ENCODE peak calls at places on chromosomes 2 and 18, in four cellular contexts. I is adrenal gland, Z is breast epithelium, F is tibial nerve. G is an unnamed sample.

GRCh38 chr2:68862889-68863288 is 8.3 kb downstream of the BMP10 start:
- DNase-seq in I (no peak), Z (no peak), F (no peak), G (no peak)

GRCh38 chr2:127410871-127411396 is 7.3 kb upstream of the PROC start:
- DNase-seq in Z (no peak), I (peak; percentile 78), F (no peak), G (no peak)

GRCh38 chr18:57437433-57437781 is 2.2 kb downstream of the ONECUT2 start:
- DNase-seq in F (no peak), Z (no peak), I (no peak), G (no peak)

GRCh38 chr2:105409717-105410116 is 10.9 kb upstream of the FHL2 start:
- DNase-seq in Z (peak; percentile 63), I (peak; percentile 68), F (peak; percentile 32), G (peak; percentile 80)

GRCh38 chr2:115162454-115163293 is 720.2 kb downstream of the DPP10 start:
- DNase-seq in I (peak; percentile 32), Z (no peak), F (no peak), G (no peak)

GRCh38 chr2:23465138-23465537 is 80.2 kb downstream of the KLHL29 start:
- DNase-seq in I (no peak), F (no peak), Z (no peak), G (no peak)

GRCh38 chr2:237923507-237924163 is 43.2 kb upstream of the UBE2F start:
- DNase-seq in I (peak; percentile 81), F (peak; percentile 43), Z (no peak), G (peak; percentile 74)

GRCh38 chr2:229713371-229714079 is 830 bp downstream of the DNER start:
- DNase-seq in F (no peak), I (peak; percentile 81), Z (no peak), G (no peak)

GRCh38 chr2:28552045-28552823 is 56.4 kb downstream of the PLB1 start:
- DNase-seq in I (peak; percentile 45), F (no peak), Z (no peak), G (peak; percentile 13)

GRCh38 chr18:74146756-74147155 is 878 bp downstream of the FBXO15 start:
- DNase-seq in I (no peak), Z (no peak), F (no peak), G (no peak)

GRCh38 chr2:112310906-112311305 is 35.5 kb downstream of the ZC3H6 start:
- DNase-seq in I (no peak), F (no peak), Z (no peak), G (no peak)

GRCh38 chr2:148533685-148534084 is 110.9 kb upstream of the EPC2 start:
- DNase-seq in I (no peak), F (no peak), Z (no peak), G (peak; percentile 20)

GRCh38 chr2:162465430-162465829 is 121.5 kb downstream of the GCA start:
- DNase-seq in I (no peak), F (no peak), Z (no peak), G (no peak)

GRCh38 chr2:10978112-10978670 is 66.5 kb downstream of the KCNF1 start:
- DNase-seq in I (no peak), F (no peak), Z (no peak), G (peak; percentile 54)

GRCh38 chr2:199973703-199974102 is 18.3 kb downstream of the MAIP1 start:
- DNase-seq in F (no peak), I (no peak), Z (no peak), G (no peak)

GRCh38 chr2:165248238-165248637 is 9.0 kb downstream of the SCN2A start:
- DNase-seq in Z (no peak), F (no peak), I (no peak), G (no peak)

GRCh38 chr2:61016392-61017002 is 1.0 kb upstream of the PEX13 start:
- DNase-seq in Z (no peak), I (no peak), F (no peak), G (no peak)

GRCh38 chr2:232761301-232761907 is 15.0 kb downstream of the KCNJ13 start:
- DNase-seq in F (no peak), Z (no peak), I (peak; percentile 14), G (no peak)

GRCh38 chr2:237144516-237144915 is 58.8 kb downstream of the COPS8 start:
- DNase-seq in Z (no peak), F (no peak), I (no peak), G (no peak)

GRCh38 chr2:73870084-73870483 is 22.7 kb upstream of the ACTG2 start:
- DNase-seq in Z (no peak), I (peak; percentile 31), F (peak; percentile 40), G (no peak)

GRCh38 chr18:5582054-5582453 is 38.3 kb upstream of the EPB41L3 start:
- DNase-seq in F (no peak), I (no peak), Z (no peak), G (no peak)

GRCh38 chr2:60529111-60529510 is 24.3 kb downstream of the BCL11A start:
- DNase-seq in I (no peak), F (no peak), Z (no peak), G (no peak)

GRCh38 chr18:31424383-31424988 is 23.1 kb upstream of the DSG3 start:
- DNase-seq in Z (no peak), F (no peak), I (peak; percentile 11), G (no peak)

GRCh38 chr18:50644146-50644545 is 84.3 kb downstream of the MAPK4 start:
- DNase-seq in F (no peak), Z (no peak), I (no peak), G (no peak)

GRCh38 chr2:18516112-18516511 is 44.3 kb downstream of the RDH14 start:
- DNase-seq in Z (no peak), I (no peak), F (no peak), G (no peak)

GRCh38 chr2:16664052-16664731 is 1.4 kb downstream of the CYRIA start:
- DNase-seq in Z (no peak), I (peak; percentile 73), F (no peak), G (peak; percentile 40)

GRCh38 chr18:35240664-35241522 is at the start of gene ZNF397:
- DNase-seq in F (peak; percentile 97), I (peak; percentile 99), Z (peak; percentile 98), G (peak; percentile 97)

GRCh38 chr2:155356250-155356649 is 657.8 kb downstream of the KCNJ3 start:
- DNase-seq in Z (no peak), I (no peak), F (no peak), G (no peak)

GRCh38 chr2:121017411-121017810 is 267.6 kb downstream of the TFCP2L1 start:
- DNase-seq in F (no peak), Z (no peak), I (no peak), G (peak; percentile 63)

GRCh38 chr2:65265090-65266045 is 37.7 kb downstream of the ACTR2 start:
- DNase-seq in F (no peak), Z (no peak), I (peak; percentile 55), G (peak; percentile 24)
- TF ChIP-seq POLR2A in F (no peak), Z (no peak), I (no peak), G (no peak)

DNA sequence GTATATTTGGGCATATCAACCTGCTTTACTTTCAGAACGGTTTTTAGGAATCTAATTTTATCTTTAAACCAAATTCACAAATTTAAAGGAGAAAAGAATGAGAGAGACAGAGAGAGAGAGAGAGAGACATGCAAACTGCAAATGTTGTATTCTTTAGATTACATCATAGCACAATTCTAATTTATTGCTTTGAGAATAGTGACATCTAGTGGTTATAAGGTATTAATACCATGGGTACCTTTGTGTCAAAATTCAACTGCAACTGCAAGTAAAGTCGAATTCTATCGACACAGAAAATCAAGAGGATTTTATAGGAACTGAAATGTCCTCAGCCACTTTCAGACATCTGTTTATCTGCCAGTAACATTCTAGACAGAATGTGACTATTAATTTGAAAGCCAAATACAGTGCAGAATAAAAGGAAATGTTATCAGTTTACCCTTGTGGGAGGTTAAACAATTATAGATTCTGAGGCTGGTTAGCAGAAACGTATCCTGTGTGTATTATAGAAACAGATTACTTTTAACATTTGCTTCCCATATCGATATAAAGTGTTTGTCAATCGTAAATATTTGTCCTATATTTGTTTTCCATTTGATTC is 529.8 kb upstream of the VRK2 start:
- DNase-seq in F (no peak), I (no peak), Z (no peak), G (no peak)
- TF ChIP-seq CTCF in F (peak; percentile 48), I (peak; percentile 67), Z (peak; percentile 54), G (no peak)

GRCh38 chr18:12391487-12392136 is 14.6 kb upstream of the AFG3L2 start:
- DNase-seq in I (peak; percentile 77), F (no peak), Z (no peak), G (peak; percentile 88)
- TF ChIP-seq POLR2A in I (no peak), F (peak; percentile 10), Z (no peak), G (no peak)

DNA sequence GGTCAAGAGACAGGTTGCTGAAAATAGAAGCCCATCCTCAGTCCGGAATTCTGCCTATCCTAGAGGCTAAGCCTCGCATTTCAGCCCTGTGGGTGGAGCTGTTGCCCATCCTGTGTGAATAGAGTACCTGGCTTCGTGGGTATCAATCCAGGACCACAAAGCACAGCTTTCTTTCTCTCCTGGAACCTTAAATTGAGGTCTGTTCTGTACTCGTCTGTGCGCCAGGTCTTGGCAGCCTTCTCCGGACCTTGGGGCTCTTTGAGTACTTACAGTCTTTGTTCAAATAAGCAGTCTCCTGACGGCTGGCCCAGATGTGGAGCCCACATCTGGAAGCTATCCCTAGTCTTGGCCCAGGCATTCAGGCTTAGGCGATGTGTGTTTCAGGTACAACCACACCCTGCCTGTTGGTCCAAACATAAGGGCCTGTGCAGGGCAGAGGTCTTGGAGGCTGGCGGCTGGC is 294.3 kb downstream of the BCL2 start:
- DNase-seq in I (no peak), Z (peak; percentile 61), F (no peak), G (no peak)
- TF ChIP-seq CTCF in I (peak; percentile 10), Z (peak; percentile 54), F (peak; percentile 16), G (no peak)

GRCh38 chr2:64644240-64645013 is 9.3 kb downstream of the SERTAD2 start:
- DNase-seq in F (peak; percentile 53), I (peak; percentile 79), Z (no peak), G (peak; percentile 83)
- TF ChIP-seq POLR2A in F (peak; percentile 54), I (peak; percentile 78), Z (peak; percentile 75), G (peak; percentile 62)

GRCh38 chr2:46300406-46300832 is 3.2 kb downstream of the EPAS1 start:
- DNase-seq in Z (no peak), I (no peak), F (no peak), G (no peak)

GRCh38 chr2:46298272-46298521 is 990 bp downstream of the EPAS1 start:
- DNase-seq in Z (no peak), I (no peak), F (no peak), G (peak; percentile 88)

GRCh38 chr2:46297546-46298271 is 502 bp downstream of the EPAS1 start:
- DNase-seq in Z (peak; percentile 87), F (no peak), I (peak; percentile 12), G (peak; percentile 95)

GRCh38 chr2:46298522-46299351 is 1.5 kb downstream of the EPAS1 start:
- DNase-seq in Z (peak; percentile 59), F (no peak), I (peak; percentile 67), G (peak; percentile 46)

GRCh38 chr2:46299365-46300263 is 2.4 kb downstream of the EPAS1 start:
- DNase-seq in I (peak; percentile 73), F (peak; percentile 31), Z (no peak), G (peak; percentile 71)
- TF ChIP-seq CTCF in I (no peak), F (no peak), Z (no peak), G (no peak)